ENCODE peak calls at places on chromosomes 12 and 14, in four cellular contexts. Y is HCEC 1CT; Q is activated CD4-positive, alpha-beta T cell treated with anti-CD3 and anti-CD28 coated beads for 36 hours; T is activated T-cell treated with anti-CD3 and anti-CD28 coated beads for 48 hours. S is an unnamed sample.

GRCh38 chr14:104680806-104681688 is 8.4 kb upstream of the INF2 start:
- DNase-seq in Y (peak; percentile 80), Q (no peak), T (no peak), S (peak; percentile 59)

GRCh38 chr12:4506870-4507269 is 31.8 kb upstream of the RAD51AP1 start:
- DNase-seq in Y (peak; percentile 62), Q (peak; percentile 21), T (no peak), S (no peak)

GRCh38 chr14:29716150-29716549 is 211.5 kb downstream of the PRKD1 start:
- DNase-seq in Y (peak; percentile 76), Q (no peak), T (no peak), S (no peak)

GRCh38 chr14:103402700-103403099 is 17.5 kb downstream of the MARK3 start:
- DNase-seq in Y (peak; percentile 45), Q (no peak), T (no peak), S (no peak)

GRCh38 chr12:131634037-131634436 is 76.9 kb upstream of the SFSWAP start:
- DNase-seq in Y (no peak), Q (no peak), T (no peak), S (no peak)

GRCh38 chr12:121765573-121765972 is 27.9 kb downstream of the RHOF start:
- DNase-seq in Y (peak; percentile 89), Q (no peak), T (no peak), S (no peak)

GRCh38 chr12:32125455-32126084 is 18.9 kb downstream of the BICD1 start:
- DNase-seq in Y (peak; percentile 44), Q (no peak), T (no peak), S (no peak)

GRCh38 chr12:66329941-66330340 is 27.6 kb downstream of the HELB start:
- DNase-seq in Y (no peak), Q (no peak), T (no peak), S (no peak)

GRCh38 chr14:61196792-61197191 is 84.3 kb downstream of the TMEM30B start:
- DNase-seq in Y (peak; percentile 41), Q (no peak), T (no peak), S (no peak)

GRCh38 chr14:101695659-101696058 is 65.8 kb upstream of the PPP2R5C start:
- DNase-seq in Y (no peak), Q (no peak), T (no peak), S (no peak)

GRCh38 chr14:89279649-89280232 is 137.3 kb downstream of the FOXN3 start:
- DNase-seq in Y (no peak), Q (no peak), T (no peak), S (no peak)

GRCh38 chr12:5985471-5985870 is 40.4 kb upstream of the ANO2 start:
- DNase-seq in Y (no peak), Q (no peak), T (no peak), S (no peak)